ENCODE peak calls at places on chromosomes 1 and 21, in seven cellular contexts. A is GM12865; X is GM19239; C is AG20443; S is activated T-helper 1 cell treated with Interleukin-2 at 50 U/mL for 16 hours; N is NCI-H748 treated with DMSO at 0.1 percent for 48 hours; G is naive thymus-derived CD8-positive, alpha-beta T cell. Q is an unnamed sample.
A peak's percentile ranks its signal among the peaks of the same experiment; 100 is the strongest.

GRCh38 chr1:205669341-205670142 is 10.8 kb downstream of the SLC45A3 start:
- DNase-seq in A (peak; percentile 59), X (no peak), C (no peak), S (no peak), N (no peak), G (no peak), Q (peak; percentile 78)

GRCh38 chr1:204278254-204278653 is 64.5 kb upstream of the GOLT1A start:
- DNase-seq in A (no peak), X (no peak), C (no peak), S (no peak), N (no peak), G (no peak), Q (no peak)

GRCh38 chr1:24765308-24765988 is 20.2 kb downstream of the CLIC4 start:
- DNase-seq in A (no peak), X (no peak), C (peak; percentile 31), S (no peak), N (no peak), G (no peak), Q (no peak)

GRCh38 chr1:90402893-90403849 is 313.9 kb downstream of the BARHL2 start:
- DNase-seq in A (no peak), X (no peak), C (peak; percentile 36), S (no peak), N (no peak), G (no peak), Q (no peak)

GRCh38 chr1:235074335-235075120 is 54.1 kb downstream of the TOMM20 start:
- DNase-seq in A (peak; percentile 87), X (no peak), C (peak; percentile 68), S (no peak), N (peak; percentile 37), G (no peak), Q (no peak)

GRCh38 chr1:201870397-201870796 is 18.3 kb upstream of the SHISA4 start:
- DNase-seq in A (no peak), X (no peak), C (no peak), S (no peak), N (no peak), G (no peak), Q (no peak)

GRCh38 chr1:26353976-26354820 is at the start of gene CRYBG2:
- DNase-seq in A (no peak), X (no peak), C (no peak), S (no peak), N (no peak), G (no peak), Q (no peak)

GRCh38 chr1:51578383-51579109 is 38.3 kb upstream of the OSBPL9 start:
- DNase-seq in A (peak; percentile 66), X (peak; percentile 40), C (no peak), S (no peak), N (no peak), G (no peak), Q (peak; percentile 43)

GRCh38 chr1:7454052-7454815 is 316.9 kb upstream of the VAMP3 start:
- DNase-seq in A (peak; percentile 28), X (no peak), C (peak; percentile 40), S (no peak), N (no peak), G (no peak), Q (no peak)

GRCh38 chr1:81950845-81951244 is 150.1 kb downstream of the ADGRL2 start:
- DNase-seq in A (no peak), X (no peak), C (peak; percentile 33), S (no peak), N (no peak), G (no peak), Q (no peak)

GRCh38 chr1:236862615-236863211 is 67.6 kb downstream of the MTR start:
- DNase-seq in A (no peak), X (no peak), C (peak; percentile 26), S (no peak), N (no peak), G (no peak), Q (no peak)

GRCh38 chr1:228007801-228008341 is 1.1 kb downstream of the WNT3A start:
- DNase-seq in A (no peak), X (no peak), C (no peak), S (no peak), N (no peak), G (no peak), Q (no peak)

GRCh38 chr21:44842721-44843445 is 25.0 kb upstream of the SUMO3 start:
- DNase-seq in A (no peak), X (no peak), C (no peak), S (no peak), N (no peak), G (no peak), Q (no peak)

GRCh38 chr21:24869862-24870261 is 737.4 kb downstream of the MRPL39 start:
- DNase-seq in A (peak; percentile 3), X (no peak), C (no peak), S (no peak), N (no peak), G (no peak), Q (no peak)

GRCh38 chr1:151579436-151580225 is 32.2 kb upstream of the SNX27 start:
- DNase-seq in A (no peak), X (no peak), C (peak; percentile 51), S (no peak), N (no peak), G (no peak), Q (no peak)

GRCh38 chr1:55318111-55318817 is 103.1 kb upstream of the USP24 start:
- DNase-seq in A (peak; percentile 9), X (no peak), C (no peak), S (no peak), N (no peak), G (no peak), Q (no peak)

GRCh38 chr1:211547710-211548109 is 31.3 kb downstream of the SLC30A1 start:
- DNase-seq in A (no peak), X (no peak), C (no peak), S (no peak), N (no peak), G (no peak), Q (no peak)

GRCh38 chr1:226510453-226510852 is 38.1 kb upstream of the STUM start:
- DNase-seq in A (no peak), X (no peak), C (peak; percentile 41), S (no peak), N (no peak), G (no peak), Q (no peak)

GRCh38 chr1:3163356-3163755 is 94.4 kb downstream of the PRDM16 start:
- DNase-seq in A (no peak), X (no peak), C (no peak), S (no peak), N (no peak), G (no peak), Q (no peak)

GRCh38 chr1:7940745-7941436 is at the start of gene TNFRSF9:
- DNase-seq in A (peak; percentile 50), X (no peak), C (no peak), S (peak; percentile 22), N (no peak), G (no peak), Q (peak; percentile 41)

GRCh38 chr1:164709108-164709507 is 150.1 kb downstream of the PBX1 start:
- DNase-seq in A (no peak), X (no peak), C (no peak), S (no peak), N (no peak), G (no peak), Q (no peak)

GRCh38 chr1:63674238-63674864 is 81.1 kb downstream of the PGM1 start:
- DNase-seq in A (peak; percentile 56), X (peak; percentile 14), C (peak; percentile 92), S (no peak), N (no peak), G (no peak), Q (no peak)

GRCh38 chr1:78833491-78833890 is 173.0 kb downstream of the ADGRL4 start:
- DNase-seq in A (no peak), X (no peak), C (peak; percentile 37), S (no peak), N (no peak), G (no peak), Q (no peak)

GRCh38 chr1:47533176-47534039 is 95.6 kb downstream of the FOXD2 start:
- DNase-seq in A (no peak), X (no peak), C (peak; percentile 70), S (no peak), N (no peak), G (no peak), Q (no peak)

GRCh38 chr1:198771562-198772153 is 132.8 kb downstream of the PTPRC start:
- DNase-seq in A (peak; percentile 62), X (no peak), C (peak; percentile 17), S (no peak), N (peak; percentile 19), G (no peak), Q (no peak)

GRCh38 chr21:43825936-43826622 is 36.7 kb downstream of the RRP1 start:
- DNase-seq in A (no peak), X (no peak), C (no peak), S (no peak), N (no peak), G (no peak), Q (no peak)

GRCh38 chr21:35400233-35400939 is 351.3 kb upstream of the RUNX1 start:
- DNase-seq in A (peak; percentile 68), X (peak; percentile 25), C (peak; percentile 36), S (no peak), N (peak; percentile 67), G (peak; percentile 62), Q (peak; percentile 64)

GRCh38 chr1:30882678-30883388 is 25.7 kb downstream of the SDC3 start:
- DNase-seq in A (no peak), X (no peak), C (no peak), S (no peak), N (no peak), G (no peak), Q (no peak)

GRCh38 chr1:21324368-21325137 is 34.3 kb upstream of the ECE1 start:
- DNase-seq in A (peak; percentile 62), X (no peak), C (peak; percentile 85), S (peak; percentile 41), N (no peak), G (no peak), Q (peak; percentile 69)

GRCh38 chr1:151988405-151988851 is 5.2 kb downstream of the S100A10 start:
- DNase-seq in A (no peak), X (no peak), C (peak; percentile 66), S (no peak), N (no peak), G (no peak), Q (no peak)

GRCh38 chr1:244077473-244078220 is 26.6 kb downstream of the ZBTB18 start:
- DNase-seq in A (no peak), X (no peak), C (no peak), S (no peak), N (no peak), G (no peak), Q (peak; percentile 64)

GRCh38 chr1:101262601-101263348 is 26.0 kb downstream of the S1PR1 start:
- DNase-seq in A (peak; percentile 25), X (no peak), C (no peak), S (no peak), N (no peak), G (no peak), Q (peak; percentile 32)

GRCh38 chr1:178283409-178283808 is 189.5 kb downstream of the RASAL2 start:
- DNase-seq in A (no peak), X (no peak), C (no peak), S (no peak), N (no peak), G (no peak), Q (no peak)

GRCh38 chr1:228174482-228175315 is 9.1 kb downstream of the IBA57 start:
- DNase-seq in A (peak; percentile 50), X (peak; percentile 67), C (peak; percentile 52), S (no peak), N (no peak), G (no peak), Q (peak; percentile 53)

GRCh38 chr1:242205622-242206489 is 207.0 kb upstream of the MAP1LC3C start:
- DNase-seq in A (no peak), X (no peak), C (peak; percentile 27), S (no peak), N (no peak), G (no peak), Q (no peak)

GRCh38 chr1:151158311-151158710 is 1.9 kb downstream of the TNFAIP8L2 start:
- DNase-seq in A (no peak), X (no peak), C (no peak), S (no peak), N (no peak), G (no peak), Q (no peak)

GRCh38 chr1:234554478-234555311 is 55.3 kb downstream of the IRF2BP2 start:
- DNase-seq in A (no peak), X (no peak), C (no peak), S (no peak), N (no peak), G (no peak), Q (no peak)

GRCh38 chr21:46126321-46127238 is 28.7 kb downstream of the COL6A2 start:
- DNase-seq in A (no peak), X (no peak), C (no peak), S (no peak), N (no peak), G (peak; percentile 59), Q (peak; percentile 34)

Q was measured in B cell.